ENCODE peak calls at places on chromosomes 11 and 22, in ten cellular contexts. P is epithelial cell of prostate; W is chondrocyte; F is DMS53; A is hypothalamus; S is fibroblast of mammary gland; X is OCI-M1; Z is NCI-H187; M is fibroblast of villous mesenchyme; B is activated T-helper 1 cell treated with anti-CD3 and anti-CD28 coated beads, Interleukin-12 subunit alpha, Interleukin-12 subunit beta, Interleukin-2, Interleukin-4 antibody, amounts not matched to agents 30 ng/mL and 10 ng/mL and 1 ng/mL, durations not matched to agents 14 hours and 24 hours and 36 hours. O is an unnamed sample.

GRCh38 chr22:19120829-19121630 is 1.2 kb downstream of the DGCR2 start:
- DNase-seq in B (no peak), Z (no peak), X (no peak), S (peak; percentile 40), W (no peak), P (no peak), M (peak; percentile 44), A (no peak), F (peak; percentile 57), O (peak; percentile 67)

GRCh38 chr11:69554849-69555248 is 73.4 kb downstream of the LINC01488 start:
- DNase-seq in Z (no peak), M (no peak), W (peak; percentile 30), F (no peak), X (no peak), A (no peak), S (no peak), P (no peak), B (no peak), O (no peak)

GRCh38 chr22:24001314-24001713 is 3.9 kb downstream of the GSTT4 start:
- DNase-seq in S (no peak), A (no peak), P (no peak), B (no peak), M (no peak), X (no peak), W (no peak), Z (no peak), F (no peak), O (no peak)

GRCh38 chr11:4071325-4071724 is 23.3 kb upstream of the RRM1 start:
- DNase-seq in A (no peak), X (no peak), F (no peak), M (no peak), B (no peak), S (no peak), W (no peak), P (no peak), Z (no peak), O (no peak)

GRCh38 chr22:24271406-24271760 is 752 bp downstream of the SPECC1L start:
- DNase-seq in S (peak; percentile 42), B (no peak), F (no peak), W (no peak), Z (no peak), P (no peak), A (no peak), X (peak; percentile 69), M (peak; percentile 32), O (peak; percentile 38)

GRCh38 chr22:19785461-19786263 is 25.1 kb downstream of the TBX1 start:
- DNase-seq in B (no peak), F (no peak), W (peak; percentile 67), P (no peak), S (no peak), X (no peak), M (no peak), Z (no peak), A (no peak), O (no peak)

GRCh38 chr22:40179535-40179934 is 1.8 kb downstream of the TNRC6B start:
- DNase-seq in Z (no peak), X (peak; percentile 27), B (no peak), S (no peak), M (no peak), F (no peak), P (no peak), W (no peak), A (no peak), O (no peak)

GRCh38 chr11:6523253-6523652 is 26.2 kb downstream of the DNHD1 start:
- DNase-seq in Z (no peak), F (no peak), W (no peak), M (peak; percentile 53), P (peak; percentile 57), S (peak; percentile 38), X (peak; percentile 3), B (no peak), A (no peak), O (no peak)

GRCh38 chr11:1291295-1292017 is 18.0 kb downstream of the TOLLIP start:
- DNase-seq in F (no peak), B (no peak), A (no peak), Z (no peak), P (no peak), S (no peak), X (no peak), W (no peak), M (no peak), O (no peak)

GRCh38 chr11:65111537-65112225 is at the start of gene TM7SF2:
- DNase-seq in M (peak; percentile 94), W (peak; percentile 95), X (peak; percentile 98), S (peak; percentile 81), Z (peak; percentile 98), B (peak; percentile 91), P (peak; percentile 69), A (peak; percentile 78), F (peak; percentile 99), O (peak; percentile 88)

GRCh38 chr11:76276046-76276772 is 69.9 kb upstream of the WNT11 start:
- DNase-seq in B (no peak), S (no peak), Z (no peak), P (no peak), W (no peak), F (no peak), M (no peak), X (no peak), A (no peak), O (no peak)

GRCh38 chr11:79092791-79093313 is 348.0 kb downstream of the TENM4 start:
- DNase-seq in Z (no peak), X (peak; percentile 95), F (peak; percentile 38), P (peak; percentile 100), S (peak; percentile 100), M (peak; percentile 88), B (no peak), W (no peak), A (no peak), O (peak; percentile 100)

GRCh38 chr11:128607819-128608218 is 20.5 kb upstream of the ETS1 start:
- DNase-seq in F (peak; percentile 87), W (no peak), M (no peak), X (peak; percentile 4), A (no peak), P (no peak), Z (no peak), S (no peak), B (no peak), O (no peak)

GRCh38 chr22:30212363-30212995 is 34.1 kb downstream of the LIF start:
- DNase-seq in W (peak; percentile 28), Z (no peak), S (peak; percentile 98), M (peak; percentile 96), P (peak; percentile 94), X (peak; percentile 65), A (no peak), F (peak; percentile 59), B (no peak), O (peak; percentile 97)

GRCh38 chr11:11510939-11511338 is 110.9 kb downstream of the GALNT18 start:
- DNase-seq in P (no peak), A (no peak), W (no peak), M (no peak), B (no peak), F (peak; percentile 84), S (no peak), X (no peak), Z (peak; percentile 96), O (no peak)

GRCh38 chr22:29816539-29816938 is 21.5 kb downstream of the ASCC2 start:
- DNase-seq in F (no peak), P (no peak), Z (no peak), W (no peak), B (no peak), M (no peak), X (no peak), A (no peak), S (no peak), O (peak; percentile 47)

GRCh38 chr11:2314525-2315394 is 12.9 kb downstream of the TSPAN32 start:
- DNase-seq in X (peak; percentile 53), M (peak; percentile 87), B (no peak), A (peak; percentile 33), Z (no peak), P (no peak), F (no peak), S (peak; percentile 76), W (no peak), O (peak; percentile 79)

GRCh38 chr11:77525455-77526091 is 51.7 kb upstream of the PAK1 start:
- DNase-seq in S (peak; percentile 21), B (no peak), A (no peak), M (no peak), Z (no peak), F (peak; percentile 35), X (no peak), W (no peak), P (no peak), O (no peak)

GRCh38 chr11:36421546-36422155 is 88.4 kb downstream of the TRAF6 start:
- DNase-seq in A (no peak), S (peak; percentile 60), M (no peak), W (no peak), Z (no peak), F (no peak), B (no peak), P (no peak), X (no peak), O (peak; percentile 15)

GRCh38 chr11:27012254-27012921 is 18.5 kb downstream of the FIBIN start:
- DNase-seq in P (no peak), W (no peak), X (peak; percentile 80), S (peak; percentile 63), M (peak; percentile 92), F (peak; percentile 11), Z (no peak), A (no peak), B (no peak), O (peak; percentile 88)

GRCh38 chr22:27670701-27671412 is 130.7 kb downstream of the MN1 start:
- DNase-seq in M (no peak), X (peak; percentile 46), W (no peak), B (no peak), S (no peak), F (no peak), Z (no peak), A (no peak), P (no peak), O (no peak)

GRCh38 chr11:77596626-77597025 is 6.9 kb downstream of the AQP11 start:
- DNase-seq in Z (no peak), A (no peak), B (no peak), X (no peak), P (no peak), M (peak; percentile 76), W (no peak), S (peak; percentile 62), F (no peak), O (peak; percentile 32)

GRCh38 chr11:57314221-57314973 is 10.4 kb downstream of the TNKS1BP1 start:
- DNase-seq in P (no peak), F (no peak), B (no peak), M (no peak), W (peak; percentile 66), Z (no peak), S (no peak), A (no peak), X (no peak), O (no peak)

GRCh38 chr11:60915250-60915914 is 1.4 kb downstream of the TMEM109 start:
- DNase-seq in X (peak; percentile 89), A (no peak), M (peak; percentile 48), F (no peak), S (peak; percentile 55), P (no peak), Z (no peak), W (no peak), B (peak; percentile 72), O (peak; percentile 62)

GRCh38 chr11:69437001-69437875 is 44.2 kb upstream of the LINC01488 start:
- DNase-seq in B (no peak), W (peak; percentile 96), X (no peak), F (no peak), Z (no peak), S (no peak), M (no peak), P (no peak), A (no peak), O (peak; percentile 74)

O was measured in fibroblast of lung.